ENCODE peak calls at places on chromosomes 13 and 19, in six cellular contexts. R is bronchial epithelial cell; D is GM19239; J is heart right ventricle; L is thyroid gland; V is activated CD4-positive, alpha-beta T cell treated with anti-CD3 and anti-CD28 coated beads, Interleukin-2, amount 50 U/mL, for 48 hours. C is an unnamed sample.

GRCh38 chr13:79480954-79481684 is at the start of gene NDFIP2:
- DNase-seq in R (peak), D (peak), J (peak), L (peak), V (peak), C (peak)

GRCh38 chr19:54464044-54464623 is 556 bp upstream of the LENG9 start:
- DNase-seq in R (peak), D (peak), J (peak), L (peak), V (peak), C (peak)

GRCh38 chr19:6671960-6672359 is 2.0 kb upstream of the TNFSF14 start:
- DNase-seq in R (no peak), D (no peak), J (no peak), L (no peak), V (no peak), C (no peak)

GRCh38 chr19:15015946-15016542 is 33.2 kb upstream of the CASP14 start:
- DNase-seq in R (no peak), D (no peak), J (no peak), L (peak), V (no peak), C (no peak)

GRCh38 chr13:97810152-97810551 is 143.3 kb upstream of the IPO5 start:
- DNase-seq in R (peak), D (no peak), J (no peak), L (no peak), V (no peak), C (no peak)

GRCh38 chr19:33878912-33879810 is 82.5 kb downstream of the KCTD15 start:
- DNase-seq in R (no peak), D (no peak), J (no peak), L (peak), V (no peak), C (no peak)

GRCh38 chr13:98937911-98938381 is 39.9 kb downstream of the DOCK9 start:
- DNase-seq in R (no peak), D (no peak), J (no peak), L (no peak), V (no peak), C (no peak)

GRCh38 chr13:97574926-97575325 is 141.0 kb downstream of the RAP2A start:
- DNase-seq in R (peak), D (no peak), J (peak), L (no peak), V (peak), C (no peak)

GRCh38 chr19:53872762-53873161 is 5.1 kb downstream of the MYADM start:
- DNase-seq in R (no peak), D (no peak), J (no peak), L (no peak), V (no peak), C (no peak)

GRCh38 chr19:10259162-10259905 is 7.3 kb downstream of the MRPL4 start:
- DNase-seq in R (peak), D (peak), J (peak), L (peak), V (peak), C (no peak)

GRCh38 chr13:46639033-46639981 is 86.3 kb downstream of the LRCH1 start:
- DNase-seq in R (no peak), D (peak), J (no peak), L (peak), V (no peak), C (peak)

GRCh38 chr19:46925548-46925950 is 64.8 kb downstream of the ARHGAP35 start:
- DNase-seq in R (peak), D (no peak), J (no peak), L (no peak), V (no peak), C (no peak)

GRCh38 chr19:861756-862528 is 2.5 kb downstream of the CFD start:
- DNase-seq in R (peak), D (peak), J (no peak), L (no peak), V (peak), C (no peak)

GRCh38 chr13:73059460-73060250 is 850 bp downstream of the KLF5 start:
- DNase-seq in R (no peak), D (peak), J (peak), L (peak), V (peak), C (no peak)

GRCh38 chr19:52993342-52994178 is 20.2 kb upstream of the ERVV-1 start:
- DNase-seq in R (peak), D (peak), J (peak), L (peak), V (peak), C (no peak)

GRCh38 chr19:29965529-29965928 is 23.5 kb downstream of the URI1 start:
- DNase-seq in R (peak), D (no peak), J (no peak), L (no peak), V (no peak), C (no peak)

GRCh38 chr19:35693835-35694599 is 10.3 kb upstream of the ZBTB32 start:
- DNase-seq in R (peak), D (peak), J (peak), L (peak), V (peak), C (peak)

GRCh38 chr19:34366670-34367423 is 1.9 kb downstream of the GPI start:
- DNase-seq in R (peak), D (no peak), J (no peak), L (no peak), V (no peak), C (no peak)

GRCh38 chr19:48121909-48122371 is 11.3 kb upstream of the PLA2G4C start:
- DNase-seq in R (peak), D (peak), J (no peak), L (peak), V (peak), C (peak)

GRCh38 chr19:2097330-2098327 is 914 bp downstream of the IZUMO4 start:
- DNase-seq in R (no peak), D (peak), J (no peak), L (no peak), V (peak), C (no peak)

GRCh38 chr19:2223959-2224358 is 12.2 kb downstream of the PLEKHJ1 start:
- DNase-seq in R (no peak), D (peak), J (no peak), L (no peak), V (no peak), C (no peak)

GRCh38 chr19:24074720-24075119 is 12.3 kb upstream of the ZNF254 start:
- DNase-seq in R (peak), D (no peak), J (no peak), L (no peak), V (no peak), C (no peak)

GRCh38 chr13:23506821-23507210 is 63.4 kb upstream of the TNFRSF19 start:
- DNase-seq in R (no peak), D (no peak), J (peak), L (no peak), V (no peak), C (no peak)

GRCh38 chr13:27006519-27007161 is 165.0 kb downstream of the USP12 start:
- DNase-seq in R (no peak), D (no peak), J (no peak), L (peak), V (no peak), C (no peak)

GRCh38 chr13:21673592-21674270 is 2.9 kb downstream of the FGF9 start:
- DNase-seq in R (no peak), D (no peak), J (no peak), L (peak), V (peak), C (no peak)

GRCh38 chr13:50426932-50427331 is 411.7 kb downstream of the KCNRG start:
- DNase-seq in R (no peak), D (no peak), J (no peak), L (no peak), V (no peak), C (no peak)

GRCh38 chr13:85935868-85936467 is 136.7 kb upstream of the SLITRK6 start:
- DNase-seq in R (no peak), D (no peak), J (no peak), L (no peak), V (no peak), C (no peak)

C was measured in GM12878.